ENCODE peak calls at places on chromosome 15, in seven cellular contexts. O is cardiac muscle cell, S is fibroblast of lung, B is uterus, K is heart left ventricle, G is H9, U is breast epithelium. W is an unnamed sample. For H3K27me3 and H3K4me1, the result is how much of the 10 kb centered on the place peaks cover.

GRCh38 chr15:49235446-49236207 is 65.6 kb downstream of the GALK2 start:
- DNase-seq in B (peak), U (no peak), S (peak), K (peak), G (peak), O (peak), W (no peak)

GRCh38 chr15:72722071-72722696 is 36.2 kb downstream of the BBS4 start:
- DNase-seq in S (peak), G (peak), U (no peak), O (peak), K (peak), B (peak), W (peak)

GRCh38 chr15:48190932-48191573 is 412 bp upstream of the CTXN2 start:
- DNase-seq in O (peak), G (peak), S (peak), B (peak), K (peak), U (peak), W (peak)

GRCh38 chr15:26355671-26356070 is 417.2 kb downstream of the GABRB3 start:
- DNase-seq in S (no peak), U (no peak), O (no peak), K (no peak), B (no peak), G (no peak), W (no peak)

GRCh38 chr15:57525581-57525980 is 66.1 kb upstream of the MYZAP start:
- DNase-seq in O (no peak), U (no peak), S (no peak), B (no peak), K (no peak), G (no peak), W (no peak)

GRCh38 chr15:82621970-82622369 is 25.2 kb downstream of the CPEB1 start:
- DNase-seq in O (no peak), K (no peak), U (no peak), G (peak), S (no peak), B (no peak), W (no peak)

GRCh38 chr15:50353999-50354837 is 780 bp downstream of the GABPB1 start:
- DNase-seq in B (peak), O (peak), G (peak), K (peak), U (peak), S (peak), W (peak)

GRCh38 chr15:82066455-82066854 is 20.6 kb upstream of the MEX3B start:
- DNase-seq in O (no peak), B (no peak), U (no peak), G (no peak), K (no peak), S (no peak), W (no peak)

GRCh38 chr15:44780608-44781007 is 44.3 kb downstream of the TRIM69 start:
- DNase-seq in S (no peak), K (no peak), U (no peak), B (no peak), O (no peak), G (no peak), W (no peak)

GRCh38 chr15:34791701-34792100 is 3.6 kb downstream of the ACTC1 start:
- DNase-seq in U (no peak), G (no peak), K (no peak), B (no peak), O (no peak), S (no peak), W (no peak)

GRCh38 chr15:73127302-73127936 is 75.2 kb downstream of the NEO1 start:
- DNase-seq in K (no peak), S (peak), B (no peak), U (no peak), G (peak), O (peak), W (no peak)

GRCh38 chr15:81091889-81092558 is 42.0 kb upstream of the CFAP161 start:
- DNase-seq in U (no peak), G (no peak), K (peak), B (peak), S (peak), O (peak), W (no peak)

GRCh38 chr15:31328425-31328998 is 1.9 kb downstream of the KLF13 start:
- DNase-seq in O (no peak), G (no peak), K (no peak), U (no peak), B (no peak), S (peak), W (no peak)

GRCh38 chr15:83219026-83219425 is 11.4 kb upstream of the HDGFL3 start:
- DNase-seq in O (no peak), K (no peak), G (no peak), S (peak), B (no peak), U (no peak), W (no peak)

GRCh38 chr15:73885954-73886700 is 12.8 kb downstream of the TBC1D21 start:
- DNase-seq in B (peak), K (no peak), O (no peak), U (no peak), S (no peak), G (peak), W (peak)

GRCh38 chr15:80866936-80867335 is 87.8 kb downstream of the CEMIP start:
- DNase-seq in O (no peak), G (peak), U (no peak), B (no peak), K (no peak), S (no peak), W (no peak)

GRCh38 chr15:90463381-90463780 is 66.3 kb upstream of the CRTC3 start:
- DNase-seq in U (no peak), O (peak), B (no peak), S (peak), K (peak), G (no peak), W (no peak)

GRCh38 chr15:68158046-68158628 is 47.0 kb downstream of the CALML4 start:
- DNase-seq in G (no peak), U (no peak), O (no peak), K (no peak), S (peak), B (no peak), W (no peak)

GRCh38 chr15:35078221-35078915 is 6.7 kb downstream of the NANOGP8 start:
- DNase-seq in S (peak), B (peak), G (peak), U (no peak), K (no peak), O (peak), W (no peak)

GRCh38 chr15:60275624-60276023 is 122.2 kb downstream of the ANXA2 start:
- DNase-seq in U (no peak), O (no peak), B (no peak), S (no peak), G (no peak), K (no peak), W (no peak)

GRCh38 chr15:40238927-40239591 is at the start of gene PAK6:
- DNase-seq in G (peak), U (peak), B (peak), S (peak), O (peak), K (no peak), W (no peak)

GRCh38 chr15:75347222-75348033 is 589 bp downstream of the NEIL1 start:
- DNase-seq in S (no peak), O (peak), K (peak), U (peak), B (peak), G (peak), W (peak)

GRCh38 chr15:87477056-87477455 is 779.5 kb downstream of the NTRK3 start:
- DNase-seq in B (no peak), S (no peak), U (no peak), O (no peak), K (no peak), G (no peak), W (no peak)

GRCh38 chr15:67882487-67883227 is 42.8 kb upstream of the RNU6-1 start:
- DNase-seq in G (no peak), U (no peak), B (no peak), S (no peak), O (peak), K (no peak), W (no peak)

GRCh38 chr15:70636540-70637165 is 126.7 kb downstream of the UACA start:
- DNase-seq in O (peak), K (no peak), G (peak), B (no peak), S (peak), U (no peak), W (no peak)
- TF ChIP-seq CTCF in O (peak), K (peak), G (peak), B (no peak), S (peak), U (no peak), W (no peak)

DNA sequence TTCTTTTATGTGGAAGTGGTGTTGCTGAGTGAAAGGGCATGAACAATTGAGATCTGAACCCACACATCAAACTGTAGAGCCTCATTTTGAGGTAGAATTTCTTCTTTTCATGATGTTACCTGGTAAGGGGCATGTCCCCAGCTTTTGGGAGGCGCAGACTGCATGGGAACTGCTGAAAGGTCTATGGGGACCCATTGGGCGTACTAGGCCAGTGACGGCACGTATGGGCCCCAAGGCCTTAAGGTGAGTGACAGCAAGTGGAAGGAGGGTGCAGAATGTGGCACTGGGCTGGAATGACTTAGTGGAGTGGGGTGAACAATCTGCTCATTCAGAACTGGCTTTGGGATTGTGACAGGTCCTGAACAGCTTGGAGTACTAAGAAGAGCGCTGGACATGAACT is 123.6 kb upstream of the RGMA start:
- DNase-seq in S (no peak), K (no peak), B (no peak), U (no peak), G (no peak), O (no peak), W (no peak)
- H3K27me3 ChIP-seq in S (under half), K (under half), B (under half), U (under half), G (under half), O (under half), W (under half)

GRCh38 chr15:79035111-79035601 is 55.4 kb downstream of the RASGRF1 start:
- DNase-seq in G (peak), K (no peak), B (no peak), S (no peak), O (no peak), U (no peak), W (no peak)

GRCh38 chr15:79035814-79036213 is 54.8 kb downstream of the RASGRF1 start:
- DNase-seq in B (no peak), O (no peak), G (peak), U (no peak), K (no peak), S (no peak), W (no peak)

GRCh38 chr15:79036323-79036722 is 54.3 kb downstream of the RASGRF1 start:
- DNase-seq in S (no peak), U (no peak), K (no peak), B (no peak), O (no peak), G (no peak), W (no peak)

GRCh38 chr15:79034284-79034683 is 56.3 kb downstream of the RASGRF1 start:
- DNase-seq in O (no peak), K (no peak), B (no peak), S (no peak), U (no peak), G (no peak), W (no peak)

GRCh38 chr15:79037848-79038247 is 52.7 kb downstream of the RASGRF1 start:
- DNase-seq in O (no peak), G (no peak), K (no peak), S (no peak), B (no peak), U (no peak), W (no peak)
- H3K4me1 ChIP-seq in O (under half), G (under half), K (under half), S (under half), B (under half), U (under half), W (under half)

GRCh38 chr15:66684136-66684681 is 17.8 kb upstream of the SMAD6 start:
- DNase-seq in U (no peak), S (no peak), K (no peak), B (no peak), O (no peak), G (no peak), W (no peak)

GRCh38 chr15:66682246-66682645 is 19.8 kb upstream of the SMAD6 start:
- DNase-seq in G (no peak), B (no peak), S (no peak), K (no peak), U (no peak), O (peak), W (no peak)

GRCh38 chr15:66681395-66681794 is 20.6 kb upstream of the SMAD6 start:
- DNase-seq in B (no peak), K (no peak), U (no peak), S (no peak), O (no peak), G (no peak), W (no peak)

GRCh38 chr15:66682865-66683264 is 19.2 kb upstream of the SMAD6 start:
- DNase-seq in B (no peak), U (no peak), O (no peak), S (peak), G (no peak), K (no peak), W (no peak)

GRCh38 chr15:66685638-66686150 is 16.3 kb upstream of the SMAD6 start:
- DNase-seq in U (no peak), B (no peak), G (no peak), K (no peak), O (no peak), S (no peak), W (no peak)
- TF ChIP-seq CTCF in U (no peak), B (no peak), G (peak), K (no peak), O (peak), S (no peak), W (no peak)

DNA sequence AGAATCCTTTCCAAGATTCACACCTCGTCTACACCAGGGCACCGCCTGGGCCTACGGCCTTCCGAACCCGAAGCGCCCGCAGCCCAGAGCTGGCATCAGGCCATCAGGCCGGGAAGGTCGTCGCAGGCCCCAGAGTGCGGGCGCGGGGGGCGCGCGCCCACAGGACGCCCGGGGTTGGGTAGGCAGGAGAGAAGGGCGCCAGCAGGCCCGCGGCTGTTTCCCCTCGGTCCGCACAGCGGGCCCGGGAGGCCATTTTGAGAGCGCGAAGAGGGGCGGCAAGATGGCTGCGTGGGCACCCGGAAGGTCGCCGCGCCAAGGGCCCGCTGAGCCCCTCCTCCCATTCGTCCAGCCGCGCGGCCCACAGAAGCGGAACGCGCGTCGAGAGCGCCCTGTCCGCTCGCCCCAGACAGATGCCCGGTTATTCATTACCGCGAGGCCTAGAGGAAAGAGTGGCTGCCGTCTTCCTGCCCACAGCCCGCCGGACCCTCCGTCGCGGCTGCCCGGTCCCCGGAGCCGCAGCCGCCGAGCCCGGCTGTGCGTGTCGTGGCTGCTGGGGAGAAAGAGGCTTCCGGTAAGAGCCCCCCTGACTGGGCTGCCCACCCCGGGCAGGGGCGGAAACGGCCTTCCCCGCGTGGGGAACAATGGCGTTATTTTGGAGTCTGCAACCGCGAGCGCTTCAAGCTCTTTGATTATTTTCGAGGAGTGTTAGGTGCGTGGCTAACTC is 44.2 kb upstream of the POLG start:
- DNase-seq in U (no peak), G (no peak), K (peak), O (no peak), B (no peak), S (no peak), W (no peak)
- H3K27me3 ChIP-seq in U (under half), G (half or more), K (half or more), O (half or more), B (under half), S (half or more), W (under half)

DNA sequence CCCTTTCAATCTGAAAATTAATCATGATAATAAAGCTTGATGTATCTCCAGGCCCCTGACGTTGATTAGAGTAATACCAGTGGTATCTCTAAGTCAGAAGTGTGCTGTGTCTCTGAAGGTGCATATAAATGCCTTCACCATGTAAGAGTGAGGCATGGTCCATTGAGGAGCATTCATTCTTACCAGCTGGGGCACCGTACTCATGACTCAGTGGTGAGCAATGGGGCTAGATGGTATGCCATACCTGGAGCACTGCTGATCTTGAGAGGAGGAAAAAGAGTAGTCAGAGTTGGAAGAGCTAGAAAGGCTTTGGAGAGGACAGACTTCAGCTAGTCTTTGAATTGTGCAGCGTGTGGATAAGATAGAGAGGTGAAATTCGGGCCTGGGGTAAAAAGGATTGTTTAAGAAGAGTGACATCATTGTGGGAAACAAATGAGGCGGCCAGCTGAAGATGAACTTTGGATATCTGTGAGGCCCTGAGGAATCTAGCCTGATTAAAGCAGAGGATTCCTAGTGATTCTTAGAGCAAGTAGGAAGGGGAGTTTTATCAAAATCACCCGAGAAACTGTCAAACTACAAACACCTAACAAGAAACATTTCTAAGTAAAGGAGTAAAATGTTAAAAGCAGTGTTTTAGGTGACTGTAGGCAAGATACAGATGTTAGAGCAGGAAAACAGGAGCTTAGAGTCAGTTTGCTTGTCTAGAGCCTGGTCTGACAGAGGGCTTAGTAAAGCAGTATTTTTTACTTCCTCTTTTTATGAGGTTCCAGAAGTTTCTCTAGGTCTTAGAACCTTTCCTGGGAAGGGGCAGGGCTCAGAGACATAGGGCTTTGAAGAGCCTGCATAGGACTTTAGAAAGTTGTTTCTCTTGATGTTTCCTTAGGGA is 13.6 kb downstream of the TMOD3 start:
- DNase-seq in B (no peak), U (no peak), O (peak), S (peak), G (no peak), K (no peak), W (no peak)
- H3K4me1 ChIP-seq in B (under half), U (under half), O (under half), S (under half), G (under half), K (half or more), W (under half)

GRCh38 chr15:85312486-85312885 is 67.9 kb upstream of the AKAP13 start:
- DNase-seq in G (no peak), K (no peak), B (no peak), O (peak), U (no peak), S (peak), W (no peak)

GRCh38 chr15:85314139-85314538 is 66.3 kb upstream of the AKAP13 start:
- DNase-seq in O (peak), B (no peak), S (peak), G (no peak), U (no peak), K (no peak), W (no peak)

GRCh38 chr15:85313339-85313738 is 67.1 kb upstream of the AKAP13 start:
- DNase-seq in K (no peak), G (no peak), B (no peak), S (peak), O (no peak), U (no peak), W (no peak)

GRCh38 chr15:85312925-85313324 is 67.5 kb upstream of the AKAP13 start:
- DNase-seq in K (no peak), B (no peak), G (no peak), O (peak), S (peak), U (no peak), W (no peak)

DNA sequence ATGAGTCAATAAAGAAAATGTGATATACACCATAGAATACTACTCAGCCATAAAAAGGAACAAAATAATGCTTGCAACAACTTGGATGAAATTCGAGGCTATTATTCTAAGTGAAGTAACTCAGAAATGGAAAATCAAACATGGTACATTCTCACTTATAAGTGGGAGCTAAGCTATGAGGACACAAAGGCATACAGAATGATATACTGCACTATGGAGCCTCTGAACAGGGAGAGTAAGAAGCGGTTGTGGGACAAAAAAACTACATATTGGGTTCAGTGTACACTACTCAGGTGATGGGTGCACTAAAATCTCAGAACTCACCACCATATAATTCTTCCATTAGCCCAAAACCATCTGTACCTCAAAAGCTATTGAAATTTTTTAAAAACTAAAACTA is 68.8 kb upstream of the AKAP13 start:
- DNase-seq in U (no peak), O (no peak), K (no peak), S (no peak), B (no peak), G (no peak), W (no peak)
- TF ChIP-seq CTCF in U (no peak), O (no peak), K (no peak), S (no peak), B (no peak), G (no peak), W (no peak)

DNA sequence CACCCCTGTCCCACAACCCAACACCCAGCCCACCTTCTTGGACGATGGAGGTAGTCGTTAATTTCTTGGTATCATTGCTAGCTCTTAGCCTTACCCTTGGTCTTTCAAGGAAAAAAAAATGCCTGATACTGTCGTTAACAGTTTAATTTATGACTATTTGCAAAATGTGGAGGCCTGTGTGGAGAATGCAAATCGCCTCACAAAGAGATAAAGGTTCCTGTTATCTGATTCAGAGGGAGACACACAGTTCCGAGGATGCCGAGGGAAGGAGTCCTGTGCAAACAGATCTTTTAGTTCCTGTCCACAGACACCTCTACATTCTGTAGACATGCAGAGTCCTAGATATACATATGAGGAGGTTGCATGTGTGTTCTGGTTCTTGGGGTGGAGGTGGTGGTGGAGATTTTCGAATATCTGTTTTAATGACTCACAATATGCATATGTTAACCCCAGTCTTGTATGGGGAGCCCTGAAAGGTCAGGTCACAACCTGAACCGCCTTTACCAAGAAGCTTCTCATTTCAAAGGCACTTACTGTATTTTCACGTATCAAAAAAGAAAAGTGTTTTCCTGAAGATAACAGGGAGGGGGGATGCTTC is 5.6 kb downstream of the NR2F2 start:
- DNase-seq in G (no peak), O (no peak), K (no peak), B (no peak), U (no peak), S (peak), W (no peak)
- H3K27me3 ChIP-seq in G (half or more), O (half or more), K (under half), B (under half), U (under half), S (under half), W (under half)

W was measured in tibial artery.